ENCODE peak calls at places on chromosome 3, in nine cellular contexts. E, Y, Q, I, V, W, M, D and F are unnamed samples.

GRCh38 chr3:55169161-55169560 is 241.3 kb upstream of the LRTM1 start:
- DNase-seq in V (no peak), Y (no peak), E (no peak), I (no peak), Q (no peak), D (no peak), M (no peak), W (no peak), F (no peak)

GRCh38 chr3:8982509-8982908 is 19.2 kb upstream of the RAD18 start:
- DNase-seq in D (no peak), I (no peak), W (no peak), M (no peak), V (no peak), Q (no peak), E (no peak), Y (peak; percentile 81), F (no peak)

GRCh38 chr3:143142354-143142753 is 22.8 kb downstream of the CHST2 start:
- DNase-seq in Q (no peak), Y (no peak), W (no peak), M (no peak), V (no peak), I (no peak), E (no peak), D (no peak), F (no peak)

GRCh38 chr3:46482632-46483311 is 15.0 kb upstream of the RTP3 start:
- DNase-seq in W (no peak), Q (no peak), Y (no peak), E (no peak), V (no peak), M (no peak), D (no peak), I (peak; percentile 60), F (peak; percentile 24)

GRCh38 chr3:128424508-128425069 is 42.1 kb downstream of the DNAJB8 start:
- DNase-seq in I (no peak), D (peak; percentile 56), Y (no peak), W (no peak), M (no peak), E (no peak), V (no peak), Q (no peak), F (no peak)

GRCh38 chr3:72223116-72223515 is 438.2 kb upstream of the PROK2 start:
- DNase-seq in E (no peak), W (no peak), D (no peak), Q (no peak), V (no peak), Y (peak; percentile 45), I (peak; percentile 68), M (no peak), F (no peak)

GRCh38 chr3:39440316-39440715 is 27.2 kb upstream of the MOBP start:
- DNase-seq in D (no peak), W (no peak), Q (no peak), Y (no peak), M (no peak), V (no peak), E (no peak), I (no peak), F (no peak)

GRCh38 chr3:46405301-46406079 is 1.4 kb downstream of the CCR5AS start:
- DNase-seq in V (no peak), I (no peak), Y (no peak), Q (no peak), M (no peak), E (no peak), D (peak; percentile 31), W (no peak), F (no peak)

GRCh38 chr3:115100172-115100571 is 46.9 kb downstream of the ZBTB20 start:
- DNase-seq in Y (no peak), D (no peak), Q (no peak), E (peak; percentile 14), M (no peak), V (no peak), W (no peak), I (peak; percentile 64), F (no peak)

GRCh38 chr3:194485876-194486539 is 794 bp downstream of the ATP13A3 start:
- DNase-seq in W (peak; percentile 19), I (peak; percentile 68), E (no peak), M (peak; percentile 43), V (no peak), D (no peak), Y (no peak), Q (peak; percentile 87), F (peak; percentile 21)

GRCh38 chr3:177463863-177464262 is 266.6 kb upstream of the TBL1XR1 start:
- DNase-seq in I (peak; percentile 71), Q (no peak), W (no peak), M (no peak), E (no peak), Y (no peak), D (no peak), V (no peak), F (no peak)

GRCh38 chr3:153980252-153980590 is 141.0 kb upstream of the ARHGEF26 start:
- DNase-seq in V (peak; percentile 66), D (peak; percentile 54), Q (no peak), I (no peak), E (no peak), Y (no peak), W (no peak), M (no peak), F (no peak)

GRCh38 chr3:37995652-37996641 is 5.4 kb downstream of the VILL start:
- DNase-seq in V (no peak), I (no peak), Q (peak; percentile 36), Y (peak; percentile 71), W (no peak), E (no peak), M (no peak), D (no peak), F (no peak)

GRCh38 chr3:16671690-16672089 is 66.5 kb upstream of the DAZL start:
- DNase-seq in E (no peak), D (no peak), I (no peak), Q (no peak), M (no peak), W (no peak), Y (no peak), V (no peak), F (no peak)